ENCODE peak calls at places on chromosome 18, in five cellular contexts. One of them, this sample, is unnamed.

GRCh38 chr18:55762424-55762823 is 174.4 kb upstream of the TCF4 start:
- DNase-seq in fibroblast of pulmonary artery: no peak
- DNase-seq in psoas muscle: no peak
- DNase-seq in HCT116: no peak
- DNase-seq in Panc1: no peak
- DNase-seq in this sample: no peak

GRCh38 chr18:3966246-3966984 is 488.7 kb downstream of the DLGAP1 start:
- DNase-seq in HCT116: no peak
- DNase-seq in psoas muscle: no peak
- DNase-seq in fibroblast of pulmonary artery: peak; percentile 6
- DNase-seq in Panc1: no peak
- DNase-seq in this sample: peak; percentile 10

GRCh38 chr18:29853126-29853525 is 1189.4 kb downstream of the DSC3 start:
- DNase-seq in psoas muscle: no peak
- DNase-seq in fibroblast of pulmonary artery: peak; percentile 7
- DNase-seq in Panc1: no peak
- DNase-seq in HCT116: no peak
- DNase-seq in this sample: peak; percentile 22

GRCh38 chr18:35672897-35673296 is 91.4 kb downstream of the GALNT1 start:
- DNase-seq in psoas muscle: no peak
- DNase-seq in Panc1: no peak
- DNase-seq in fibroblast of pulmonary artery: peak; percentile 13
- DNase-seq in HCT116: no peak
- DNase-seq in this sample: peak; percentile 64

GRCh38 chr18:31070206-31070605 is 27.7 kb upstream of the DSC3 start:
- DNase-seq in fibroblast of pulmonary artery: peak; percentile 13
- DNase-seq in Panc1: no peak
- DNase-seq in psoas muscle: no peak
- DNase-seq in HCT116: no peak
- DNase-seq in this sample: no peak

GRCh38 chr18:24023185-24023814 is 8.7 kb downstream of the TTC39C start:
- DNase-seq in psoas muscle: no peak
- DNase-seq in HCT116: no peak
- DNase-seq in Panc1: no peak
- DNase-seq in fibroblast of pulmonary artery: no peak
- DNase-seq in this sample: no peak

GRCh38 chr18:79575891-79576685 is 103.5 kb upstream of the CTDP1 start:
- DNase-seq in HCT116: no peak
- DNase-seq in Panc1: no peak
- DNase-seq in psoas muscle: peak; percentile 35
- DNase-seq in fibroblast of pulmonary artery: peak; percentile 63
- DNase-seq in this sample: peak; percentile 38

GRCh38 chr18:21272016-21272582 is 30.1 kb downstream of the GREB1L start:
- DNase-seq in HCT116: no peak
- DNase-seq in psoas muscle: no peak
- DNase-seq in Panc1: no peak
- DNase-seq in fibroblast of pulmonary artery: no peak
- DNase-seq in this sample: no peak

DNA sequence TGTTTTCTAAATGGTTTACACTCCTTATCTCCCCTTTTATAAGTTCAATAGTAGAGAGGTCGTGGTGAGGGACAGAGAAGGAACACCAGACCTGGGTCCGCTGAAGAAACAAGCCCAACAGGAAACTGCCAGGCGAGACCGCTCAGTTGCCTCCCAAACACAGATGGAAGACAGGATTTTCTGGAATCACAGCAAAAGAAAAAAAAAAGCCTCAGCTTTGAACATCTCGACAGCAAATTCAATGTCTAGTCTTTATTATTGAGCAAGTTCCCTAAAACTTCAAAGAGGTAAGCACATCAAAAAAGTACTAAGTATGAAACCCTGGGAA is 33.5 kb upstream of the GNAL start:
- DNase-seq in psoas muscle: no peak
- DNase-seq in HCT116: no peak
- DNase-seq in Panc1: no peak
- DNase-seq in fibroblast of pulmonary artery: no peak
- DNase-seq in this sample: no peak
- TF ChIP-seq CTCF in psoas muscle: no peak
- TF ChIP-seq CTCF in HCT116: no peak
- TF ChIP-seq CTCF in Panc1: peak; percentile 67
- TF ChIP-seq CTCF in fibroblast of pulmonary artery: no peak
- TF ChIP-seq CTCF in this sample: no peak

DNA sequence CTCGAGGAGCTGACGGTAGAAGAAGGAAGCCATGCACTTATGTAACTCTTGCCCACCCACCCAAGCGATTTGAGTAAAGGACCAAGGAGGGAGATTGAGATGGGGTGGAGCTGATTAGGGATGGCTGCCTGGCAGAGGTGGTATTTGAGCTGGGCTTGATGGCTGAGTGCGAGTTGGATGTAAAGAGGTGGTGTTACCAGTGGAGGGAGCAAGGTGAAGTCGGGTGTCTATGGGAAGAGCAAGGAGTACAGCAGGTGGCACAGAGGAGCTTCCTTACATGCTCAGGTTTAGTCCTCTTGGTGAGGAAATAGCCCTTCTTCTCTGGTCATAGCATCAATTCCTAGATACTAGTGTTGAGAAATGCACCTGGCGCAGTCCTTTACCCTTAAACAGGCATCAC is 294.2 kb upstream of the SKOR2 start:
- DNase-seq in HCT116: no peak
- DNase-seq in Panc1: no peak
- DNase-seq in psoas muscle: no peak
- DNase-seq in fibroblast of pulmonary artery: no peak
- DNase-seq in this sample: no peak
- TF ChIP-seq CTCF in HCT116: peak; percentile 28
- TF ChIP-seq CTCF in Panc1: no peak
- TF ChIP-seq CTCF in psoas muscle: no peak
- TF ChIP-seq CTCF in fibroblast of pulmonary artery: no peak
- TF ChIP-seq CTCF in this sample: no peak

GRCh38 chr18:48680339-48680738 is 141.5 kb downstream of the CTIF start:
- DNase-seq in Panc1: no peak
- DNase-seq in HCT116: no peak
- DNase-seq in fibroblast of pulmonary artery: no peak
- DNase-seq in psoas muscle: no peak
- DNase-seq in this sample: no peak
- TF ChIP-seq CTCF in Panc1: no peak
- TF ChIP-seq CTCF in HCT116: no peak
- TF ChIP-seq CTCF in fibroblast of pulmonary artery: no peak
- TF ChIP-seq CTCF in psoas muscle: no peak
- TF ChIP-seq CTCF in this sample: no peak

GRCh38 chr18:41391616-41392610 is 563.1 kb upstream of the PIK3C3 start:
- DNase-seq in fibroblast of pulmonary artery: peak; percentile 83
- DNase-seq in Panc1: peak; percentile 4
- DNase-seq in psoas muscle: peak; percentile 12
- DNase-seq in HCT116: no peak
- DNase-seq in this sample: peak; percentile 49
- TF ChIP-seq CTCF in fibroblast of pulmonary artery: peak; percentile 83
- TF ChIP-seq CTCF in Panc1: peak; percentile 53
- TF ChIP-seq CTCF in psoas muscle: peak; percentile 28
- TF ChIP-seq CTCF in HCT116: no peak
- TF ChIP-seq CTCF in this sample: peak; percentile 54

GRCh38 chr18:48749768-48750167 is 201.0 kb downstream of the SMAD7 start:
- DNase-seq in HCT116: no peak
- DNase-seq in Panc1: no peak
- DNase-seq in psoas muscle: peak; percentile 80
- DNase-seq in fibroblast of pulmonary artery: peak; percentile 90
- DNase-seq in this sample: peak; percentile 83
- TF ChIP-seq CTCF in HCT116: no peak
- TF ChIP-seq CTCF in Panc1: no peak
- TF ChIP-seq CTCF in psoas muscle: no peak
- TF ChIP-seq CTCF in fibroblast of pulmonary artery: peak; percentile 28
- TF ChIP-seq CTCF in this sample: no peak

GRCh38 chr18:32267463-32267862 is 77.6 kb downstream of the MEP1B start:
- DNase-seq in fibroblast of pulmonary artery: no peak
- DNase-seq in psoas muscle: no peak
- DNase-seq in Panc1: no peak
- DNase-seq in HCT116: no peak
- DNase-seq in this sample: no peak

GRCh38 chr18:32276256-32276655 is 86.4 kb downstream of the MEP1B start:
- DNase-seq in HCT116: no peak
- DNase-seq in psoas muscle: no peak
- DNase-seq in fibroblast of pulmonary artery: no peak
- DNase-seq in Panc1: no peak
- DNase-seq in this sample: no peak

GRCh38 chr18:32274307-32274706 is 84.5 kb downstream of the MEP1B start:
- DNase-seq in Panc1: no peak
- DNase-seq in HCT116: no peak
- DNase-seq in psoas muscle: no peak
- DNase-seq in fibroblast of pulmonary artery: no peak
- DNase-seq in this sample: no peak

GRCh38 chr18:32276896-32277295 is 87.1 kb downstream of the MEP1B start:
- DNase-seq in fibroblast of pulmonary artery: no peak
- DNase-seq in HCT116: no peak
- DNase-seq in psoas muscle: no peak
- DNase-seq in Panc1: no peak
- DNase-seq in this sample: no peak

GRCh38 chr18:32271649-32272324 is 81.9 kb downstream of the MEP1B start:
- DNase-seq in HCT116: peak; percentile 16
- DNase-seq in Panc1: peak; percentile 5
- DNase-seq in psoas muscle: no peak
- DNase-seq in fibroblast of pulmonary artery: peak; percentile 69
- DNase-seq in this sample: peak; percentile 56
- TF ChIP-seq CTCF in HCT116: peak; percentile 71
- TF ChIP-seq CTCF in Panc1: peak; percentile 73
- TF ChIP-seq CTCF in psoas muscle: peak; percentile 72
- TF ChIP-seq CTCF in fibroblast of pulmonary artery: peak; percentile 76
- TF ChIP-seq CTCF in this sample: peak; percentile 76

GRCh38 chr18:11377766-11378540 is 228.6 kb upstream of the PIEZO2 start:
- DNase-seq in Panc1: no peak
- DNase-seq in psoas muscle: no peak
- DNase-seq in fibroblast of pulmonary artery: no peak
- DNase-seq in HCT116: no peak
- DNase-seq in this sample: no peak

GRCh38 chr18:11380968-11381367 is 228.4 kb upstream of the SLC35G4 start:
- DNase-seq in HCT116: no peak
- DNase-seq in psoas muscle: no peak
- DNase-seq in fibroblast of pulmonary artery: no peak
- DNase-seq in Panc1: no peak
- DNase-seq in this sample: no peak

DNA sequence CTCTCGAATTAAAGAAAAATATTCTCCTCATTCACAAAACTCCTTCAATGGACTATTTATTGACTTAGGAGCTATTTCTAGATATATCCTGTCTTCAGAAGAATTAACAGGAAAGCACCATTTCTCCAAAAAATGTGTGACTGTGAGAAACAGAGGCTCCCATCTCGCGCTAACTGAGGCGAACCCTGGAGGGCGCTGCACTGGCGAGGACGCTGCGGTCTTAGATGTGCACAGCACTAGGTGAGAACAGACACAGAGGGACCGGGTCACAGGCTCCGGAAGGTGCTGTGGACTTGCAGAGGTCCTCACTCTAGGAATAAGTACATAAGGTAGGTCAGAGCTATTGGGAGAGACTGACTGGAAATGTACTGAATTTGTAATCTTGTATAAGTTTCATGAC is 229.7 kb upstream of the SLC35G4 start:
- DNase-seq in psoas muscle: no peak
- DNase-seq in fibroblast of pulmonary artery: no peak
- DNase-seq in HCT116: no peak
- DNase-seq in Panc1: no peak
- DNase-seq in this sample: no peak
- TF ChIP-seq CTCF in psoas muscle: no peak
- TF ChIP-seq CTCF in fibroblast of pulmonary artery: no peak
- TF ChIP-seq CTCF in HCT116: no peak
- TF ChIP-seq CTCF in Panc1: no peak
- TF ChIP-seq CTCF in this sample: no peak

GRCh38 chr18:28009589-28009988 is 167.3 kb downstream of the CDH2 start:
- DNase-seq in fibroblast of pulmonary artery: no peak
- DNase-seq in HCT116: no peak
- DNase-seq in psoas muscle: no peak
- DNase-seq in Panc1: no peak
- DNase-seq in this sample: no peak
- TF ChIP-seq CTCF in fibroblast of pulmonary artery: no peak
- TF ChIP-seq CTCF in HCT116: no peak
- TF ChIP-seq CTCF in psoas muscle: no peak
- TF ChIP-seq CTCF in Panc1: no peak
- TF ChIP-seq CTCF in this sample: no peak

GRCh38 chr18:46096651-46097300 is 1.3 kb downstream of the ATP5F1A start:
- DNase-seq in fibroblast of pulmonary artery: no peak
- DNase-seq in psoas muscle: no peak
- DNase-seq in HCT116: no peak
- DNase-seq in Panc1: no peak
- DNase-seq in this sample: peak; percentile 19
- TF ChIP-seq CTCF in fibroblast of pulmonary artery: no peak
- TF ChIP-seq CTCF in psoas muscle: no peak
- TF ChIP-seq CTCF in HCT116: no peak
- TF ChIP-seq CTCF in Panc1: no peak
- TF ChIP-seq CTCF in this sample: no peak